ENCODE peak calls at places on chromosomes 3 and 15, in four cellular contexts. F is COR-L47, N is tibial artery, Y is HS-27A. L is an unnamed sample.

GRCh38 chr3:140250010-140250825 is 315.2 kb downstream of the CLSTN2 start:
- DNase-seq in F (no peak), N (peak; percentile 29), Y (no peak), L (no peak)

GRCh38 chr15:65641723-65642475 is 20.2 kb downstream of the SLC24A1 start:
- DNase-seq in N (no peak), Y (no peak), F (no peak), L (no peak)

GRCh38 chr3:133854971-133855370 is 40.7 kb downstream of the RAB6B start:
- DNase-seq in N (peak; percentile 6), F (no peak), Y (no peak), L (no peak)

GRCh38 chr3:196406806-196407470 is 25.3 kb downstream of the UBXN7 start:
- DNase-seq in F (no peak), N (no peak), Y (peak; percentile 68), L (no peak)

GRCh38 chr15:74642328-74642723 is 26.7 kb downstream of the CLK3 start:
- DNase-seq in N (no peak), Y (no peak), F (no peak), L (no peak)

GRCh38 chr15:67109141-67110034 is 44.0 kb downstream of the SMAD3 start:
- DNase-seq in Y (no peak), F (no peak), N (peak; percentile 72), L (peak; percentile 89)

GRCh38 chr3:182715006-182715405 is 78.3 kb upstream of the ATP11B start:
- DNase-seq in F (no peak), N (no peak), Y (no peak), L (no peak)

GRCh38 chr3:100993309-100993708 is at the start of gene ABI3BP:
- DNase-seq in N (peak; percentile 86), Y (peak; percentile 59), F (no peak), L (peak; percentile 18)

GRCh38 chr3:10374311-10374710 is 53.4 kb upstream of the SEC13 start:
- DNase-seq in N (no peak), F (no peak), Y (no peak), L (no peak)

GRCh38 chr3:196192036-196193001 is 18.9 kb downstream of the ZDHHC19 start:
- DNase-seq in Y (no peak), N (no peak), F (no peak), L (peak; percentile 77)

GRCh38 chr15:34085746-34086145 is 15.9 kb downstream of the EMC7 start:
- DNase-seq in N (no peak), Y (no peak), F (no peak), L (no peak)

GRCh38 chr3:45055411-45056143 is 29.5 kb downstream of the CLEC3B start:
- DNase-seq in F (no peak), N (no peak), Y (peak; percentile 45), L (no peak)

GRCh38 chr3:126543457-126544090 is 15.2 kb downstream of the C3orf22 start:
- DNase-seq in Y (no peak), N (no peak), F (no peak), L (no peak)

GRCh38 chr15:63456253-63456652 is 48.1 kb upstream of the USP3 start:
- DNase-seq in Y (no peak), F (no peak), N (peak; percentile 40), L (no peak)

GRCh38 chr3:127822836-127823589 is 698 bp upstream of the MGLL start:
- DNase-seq in N (peak; percentile 68), Y (no peak), F (peak; percentile 70), L (no peak)

GRCh38 chr15:85579957-85580694 is 199.7 kb downstream of the AKAP13 start:
- DNase-seq in N (peak; percentile 48), F (no peak), Y (no peak), L (peak; percentile 82)

GRCh38 chr3:195195321-195196209 is 75.4 kb downstream of the XXYLT1 start:
- DNase-seq in F (peak; percentile 57), N (no peak), Y (no peak), L (no peak)

GRCh38 chr3:173066044-173066679 is 74.9 kb downstream of the SPATA16 start:
- DNase-seq in F (no peak), Y (no peak), N (no peak), L (no peak)

GRCh38 chr15:68774521-68775293 is 46.0 kb downstream of the ANP32A start:
- DNase-seq in Y (no peak), F (no peak), N (no peak), L (no peak)

GRCh38 chr3:134623615-134624245 is 27.1 kb downstream of the KY start:
- DNase-seq in N (no peak), Y (no peak), F (no peak), L (no peak)

GRCh38 chr3:79639855-79640254 is 127.9 kb downstream of the ROBO1 start:
- DNase-seq in F (no peak), N (no peak), Y (no peak), L (no peak)

GRCh38 chr3:139538733-139539132 is 809 bp downstream of the RBP1 start:
- DNase-seq in N (peak; percentile 47), Y (no peak), F (peak; percentile 28), L (no peak)

GRCh38 chr15:63069616-63069952 is 27.0 kb downstream of the TPM1 start:
- DNase-seq in F (no peak), Y (no peak), N (no peak), L (no peak)

GRCh38 chr15:68551296-68551635 is 27.5 kb upstream of the CORO2B start:
- DNase-seq in N (no peak), Y (no peak), F (no peak), L (no peak)

GRCh38 chr3:135862361-135862760 is 103.2 kb upstream of the PPP2R3A start:
- DNase-seq in Y (no peak), N (no peak), F (no peak), L (no peak)

GRCh38 chr3:114022145-114022544 is 34.2 kb downstream of the CCDC191 start:
- DNase-seq in N (no peak), F (no peak), Y (no peak), L (no peak)

GRCh38 chr3:114442251-114442650 is 148.4 kb downstream of the TIGIT start:
- DNase-seq in Y (peak; percentile 49), F (no peak), N (no peak), L (no peak)

GRCh38 chr3:127456471-127457093 is 134.0 kb downstream of the TPRA1 start:
- DNase-seq in F (no peak), Y (no peak), N (peak; percentile 19), L (no peak)

GRCh38 chr3:77530870-77531269 is 491.0 kb downstream of the ROBO2 start:
- DNase-seq in Y (no peak), F (no peak), N (no peak), L (no peak)

GRCh38 chr3:165195628-165196576 is at the start of gene SLITRK3:
- DNase-seq in Y (no peak), F (peak; percentile 36), N (no peak), L (peak; percentile 41)

GRCh38 chr3:69433938-69434263 is 48.0 kb upstream of the FRMD4B start:
- DNase-seq in F (no peak), N (no peak), Y (no peak), L (no peak)

L was measured in Peyer's patch.